ENCODE peak calls at places on chromosomes 7 and 10, in five cellular contexts. Y is T-helper 17 cell, E is mesothelial cell of epicardium, X is AG10803, J is EL. R is an unnamed sample.

GRCh38 chr10:97531401-97531985 is 32.8 kb downstream of the UBTD1 start:
- DNase-seq in X (no peak), J (peak; percentile 78), E (no peak), Y (no peak), R (no peak)

GRCh38 chr7:122572706-122573105 is 126.2 kb downstream of the RNF133 start:
- DNase-seq in J (no peak), Y (no peak), E (no peak), X (no peak), R (no peak)

GRCh38 chr7:151483700-151483960 is 36.1 kb downstream of the RHEB start:
- DNase-seq in X (no peak), J (no peak), E (no peak), Y (no peak), R (no peak)

GRCh38 chr7:79664884-79665676 is 211.6 kb upstream of the MAGI2 start:
- DNase-seq in Y (no peak), J (no peak), E (no peak), X (no peak), R (no peak)

GRCh38 chr10:49592726-49593563 is 17.2 kb upstream of the SLC18A3 start:
- DNase-seq in Y (peak; percentile 38), J (peak; percentile 73), E (no peak), X (peak; percentile 47), R (peak; percentile 13)

GRCh38 chr7:143462045-143462444 is 15.6 kb upstream of the TAS2R41 start:
- DNase-seq in E (no peak), X (no peak), J (no peak), Y (no peak), R (no peak)

GRCh38 chr10:8044908-8045727 is 9.4 kb upstream of the GATA3 start:
- DNase-seq in J (no peak), E (no peak), X (no peak), Y (no peak), R (no peak)

GRCh38 chr7:148303295-148304013 is 287.1 kb upstream of the C7orf33 start:
- DNase-seq in J (peak; percentile 55), E (peak; percentile 28), X (peak; percentile 78), Y (no peak), R (no peak)

GRCh38 chr10:48885376-48885775 is 54.3 kb downstream of the LRRC18 start:
- DNase-seq in X (peak; percentile 3), J (no peak), Y (no peak), E (no peak), R (no peak)

GRCh38 chr7:22238354-22239311 is 118.3 kb downstream of the RAPGEF5 start:
- DNase-seq in J (peak; percentile 36), Y (no peak), X (peak; percentile 56), E (no peak), R (no peak)

GRCh38 chr10:79321951-79322350 is 25.3 kb upstream of the PPIF start:
- DNase-seq in J (no peak), E (no peak), Y (no peak), X (no peak), R (peak; percentile 44)

GRCh38 chr10:79004311-79004710 is 64.5 kb upstream of the ZMIZ1 start:
- DNase-seq in E (no peak), J (no peak), X (no peak), Y (no peak), R (no peak)

GRCh38 chr10:33715303-33715702 is 380.8 kb upstream of the NRP1 start:
- DNase-seq in E (no peak), X (no peak), J (no peak), Y (no peak), R (no peak)

GRCh38 chr7:157703534-157704195 is 366.9 kb downstream of the DNAJB6 start:
- DNase-seq in J (no peak), X (no peak), E (no peak), Y (no peak), R (no peak)

GRCh38 chr7:285731-286130 is 4.2 kb upstream of the FOXL3 start:
- DNase-seq in X (no peak), E (no peak), J (no peak), Y (no peak), R (no peak)

GRCh38 chr7:53218730-53219504 is 183.5 kb downstream of the POM121L12 start:
- DNase-seq in J (no peak), E (no peak), X (no peak), Y (no peak), R (no peak)

GRCh38 chr7:118872568-118872967 is 648.1 kb downstream of the ANKRD7 start:
- DNase-seq in Y (no peak), J (no peak), E (no peak), X (no peak), R (no peak)

GRCh38 chr7:44307301-44307900 is 18.0 kb downstream of the CAMK2B start:
- DNase-seq in J (peak; percentile 78), E (no peak), Y (no peak), X (peak; percentile 62), R (no peak)

GRCh38 chr10:112471878-112472487 is 25.0 kb downstream of the VTI1A start:
- DNase-seq in Y (no peak), X (peak; percentile 68), E (no peak), J (peak; percentile 50), R (peak; percentile 57)

GRCh38 chr10:11782793-11783557 is 40.2 kb upstream of the PROSER2 start:
- DNase-seq in E (no peak), Y (no peak), X (peak; percentile 53), J (peak; percentile 61), R (peak; percentile 11)

GRCh38 chr7:55439627-55440026 is 74.5 kb downstream of the LANCL2 start:
- DNase-seq in E (no peak), X (peak; percentile 60), Y (no peak), J (peak; percentile 30), R (no peak)

GRCh38 chr10:90494183-90494582 is 363.7 kb downstream of the HTR7 start:
- DNase-seq in X (no peak), Y (no peak), J (no peak), E (no peak), R (no peak)

R was measured in T-helper 1 cell.